ENCODE peak calls at places on chromosomes 4 and X, in five cellular contexts. X is HT1080, F is lung microvascular endothelial cell, K is lung, P is putamen. N is an unnamed sample.

GRCh38 chr4:127425202-127425845 is 207.4 kb upstream of the INTU start:
- DNase-seq in X (no peak), F (no peak), K (no peak), P (no peak), N (no peak)

GRCh38 chr4:34108456-34108855 is 2135.9 kb downstream of the ARAP2 start:
- DNase-seq in X (peak), F (no peak), K (no peak), P (no peak), N (no peak)

GRCh38 chr4:43251760-43252317 is 359.3 kb downstream of the GRXCR1 start:
- DNase-seq in X (no peak), F (no peak), K (no peak), P (no peak), N (no peak)

GRCh38 chr4:2647403-2648158 is 108.6 kb downstream of the TNIP2 start:
- DNase-seq in X (no peak), F (no peak), K (no peak), P (no peak), N (peak)

GRCh38 chr4:92091335-92091734 is 212.4 kb upstream of the GRID2 start:
- DNase-seq in X (peak), F (no peak), K (no peak), P (no peak), N (no peak)

GRCh38 chr4:85952518-85952917 is 407.3 kb downstream of the MAPK10 start:
- DNase-seq in X (peak), F (peak), K (no peak), P (no peak), N (no peak)

GRCh38 chr4:9811796-9812195 is 30.4 kb downstream of the DRD5 start:
- DNase-seq in X (no peak), F (no peak), K (no peak), P (no peak), N (no peak)

GRCh38 chrX:42096262-42096939 is 173.0 kb upstream of the CASK start:
- DNase-seq in X (peak), F (peak), K (peak), P (no peak), N (no peak)

GRCh38 chr4:76365636-76366035 is 55.3 kb downstream of the CCDC158 start:
- DNase-seq in X (peak), F (no peak), K (no peak), P (no peak), N (no peak)

GRCh38 chr4:1206299-1207156 is 34.1 kb upstream of the SPON2 start:
- DNase-seq in X (no peak), F (no peak), K (no peak), P (no peak), N (peak)

GRCh38 chr4:139177888-139178609 is 1.0 kb upstream of the ELF2 start:
- DNase-seq in X (peak), F (peak), K (peak), P (peak), N (peak)

GRCh38 chr4:112082954-112083586 is 62.2 kb upstream of the FAM241A start:
- DNase-seq in X (peak), F (peak), K (no peak), P (no peak), N (no peak)

GRCh38 chr4:108519911-108520310 is 100.5 kb upstream of the RPL34 start:
- DNase-seq in X (no peak), F (peak), K (no peak), P (no peak), N (no peak)

GRCh38 chr4:184747034-184747830 is 13.3 kb upstream of the CENPU start:
- DNase-seq in X (no peak), F (no peak), K (no peak), P (no peak), N (peak)

GRCh38 chr4:101953949-101954348 is 163.4 kb downstream of the BANK1 start:
- DNase-seq in X (peak), F (peak), K (no peak), P (no peak), N (no peak)

GRCh38 chr4:159444668-159445067 is 341.8 kb downstream of the RAPGEF2 start:
- DNase-seq in X (peak), F (peak), K (no peak), P (no peak), N (no peak)

GRCh38 chrX:7270018-7270417 is 122.1 kb upstream of the PUDP start:
- DNase-seq in X (no peak), F (no peak), K (no peak), P (no peak), N (no peak)

GRCh38 chr4:139665690-139666529 is at the start of gene MGST2:
- DNase-seq in X (no peak), F (peak), K (peak), P (peak), N (peak)

GRCh38 chr4:141038428-141038827 is 94.8 kb downstream of the RNF150 start:
- DNase-seq in X (no peak), F (no peak), K (no peak), P (no peak), N (no peak)

GRCh38 chrX:46994096-46994495 is 81.9 kb downstream of the JADE3 start:
- DNase-seq in X (no peak), F (no peak), K (no peak), P (peak), N (no peak)

GRCh38 chrX:134239016-134239415 is 2.0 kb downstream of the CCDC160 start:
- DNase-seq in X (no peak), F (no peak), K (no peak), P (no peak), N (no peak)

GRCh38 chr4:48594185-48594584 is 104.1 kb downstream of the ZAR1 start:
- DNase-seq in X (no peak), F (peak), K (no peak), P (no peak), N (no peak)

GRCh38 chr4:21765810-21766407 is 182.7 kb downstream of the KCNIP4 start:
- DNase-seq in X (peak), F (peak), K (no peak), P (peak), N (peak)

GRCh38 chr4:77308843-77309242 is 151.8 kb downstream of the CCNG2 start:
- DNase-seq in X (peak), F (peak), K (no peak), P (no peak), N (no peak)

GRCh38 chr4:120672558-120673147 is 249.9 kb downstream of the PRDM5 start:
- DNase-seq in X (peak), F (peak), K (no peak), P (no peak), N (no peak)

GRCh38 chr4:94665500-94666398 is 92.0 kb upstream of the BMPR1B start:
- DNase-seq in X (no peak), F (no peak), K (no peak), P (no peak), N (no peak)

GRCh38 chrX:31279359-31279758 is 207.5 kb upstream of the FTHL17 start:
- DNase-seq in X (peak), F (peak), K (no peak), P (no peak), N (no peak)